ENCODE peak calls at places on chromosomes 2 and 18, in four cellular contexts. Z, B, I and C are unnamed samples.

GRCh38 chr2:211033765-211034164 is 477.4 kb downstream of the CPS1 start:
- DNase-seq in Z (no peak), I (no peak), B (no peak), C (peak; percentile 12)

GRCh38 chr2:238528953-238529781 is 102.4 kb downstream of the ASB1 start:
- DNase-seq in B (no peak), Z (peak; percentile 82), I (no peak), C (no peak)

GRCh38 chr2:45130758-45131157 is 121.5 kb upstream of the SIX2 start:
- DNase-seq in Z (no peak), I (no peak), B (no peak), C (peak; percentile 22)

GRCh38 chr18:36752929-36753865 is 75.6 kb downstream of the TPGS2 start:
- DNase-seq in I (peak; percentile 36), Z (peak; percentile 49), B (no peak), C (no peak)

GRCh38 chr2:57190007-57190406 is 856.6 kb upstream of the VRK2 start:
- DNase-seq in Z (no peak), I (no peak), B (no peak), C (no peak)

GRCh38 chr2:95270541-95271081 is 3.6 kb upstream of the PROM2 start:
- DNase-seq in B (no peak), I (no peak), Z (no peak), C (no peak)

GRCh38 chr2:62858231-62858832 is 152.8 kb downstream of the EHBP1 start:
- DNase-seq in I (peak; percentile 21), B (no peak), Z (no peak), C (no peak)

GRCh38 chr2:30503007-30503691 is 56.1 kb downstream of the LCLAT1 start:
- DNase-seq in Z (no peak), I (no peak), B (no peak), C (peak; percentile 12)

GRCh38 chr2:60075048-60075447 is 478.4 kb downstream of the BCL11A start:
- DNase-seq in Z (no peak), I (no peak), B (no peak), C (no peak)

GRCh38 chr18:42446195-42446594 is 491.2 kb downstream of the PIK3C3 start:
- DNase-seq in I (no peak), B (no peak), Z (no peak), C (peak; percentile 2)

GRCh38 chr2:134386321-134386720 is 132.4 kb downstream of the MGAT5 start:
- DNase-seq in B (no peak), Z (no peak), I (no peak), C (no peak)

GRCh38 chr2:134384131-134384530 is 130.3 kb downstream of the MGAT5 start:
- DNase-seq in B (no peak), I (no peak), Z (no peak), C (no peak)

GRCh38 chr2:134389331-134389835 is 135.5 kb downstream of the MGAT5 start:
- DNase-seq in I (no peak), B (no peak), Z (no peak), C (no peak)

GRCh38 chr2:134381141-134381540 is 127.3 kb downstream of the MGAT5 start:
- DNase-seq in I (no peak), B (no peak), Z (no peak), C (no peak)

DNA sequence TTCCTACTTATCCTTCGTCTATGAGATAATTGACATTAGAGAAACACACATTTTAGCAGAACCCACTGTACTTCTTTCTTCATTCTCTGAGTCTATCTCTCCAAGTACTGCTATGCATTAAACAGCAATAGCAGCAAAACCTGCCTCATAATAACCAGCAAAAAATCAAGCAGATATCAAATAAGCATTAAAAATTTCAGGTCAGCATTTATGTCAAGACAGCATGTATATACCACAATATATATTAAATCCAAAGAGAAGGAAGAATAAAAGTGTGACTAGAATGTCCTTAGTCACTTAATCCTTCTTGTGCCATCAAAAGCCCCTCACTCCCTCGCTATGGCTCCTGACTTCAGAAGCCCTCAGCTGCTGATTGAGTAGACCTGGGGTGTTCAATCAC is 131.3 kb downstream of the MGAT5 start:
- DNase-seq in Z (no peak), B (no peak), I (no peak), C (no peak)
- H3K27ac ChIP-seq in Z (no peak overlapping the region), B (no peak overlapping the region), I (no peak overlapping the region), C (no peak overlapping the region)

DNA sequence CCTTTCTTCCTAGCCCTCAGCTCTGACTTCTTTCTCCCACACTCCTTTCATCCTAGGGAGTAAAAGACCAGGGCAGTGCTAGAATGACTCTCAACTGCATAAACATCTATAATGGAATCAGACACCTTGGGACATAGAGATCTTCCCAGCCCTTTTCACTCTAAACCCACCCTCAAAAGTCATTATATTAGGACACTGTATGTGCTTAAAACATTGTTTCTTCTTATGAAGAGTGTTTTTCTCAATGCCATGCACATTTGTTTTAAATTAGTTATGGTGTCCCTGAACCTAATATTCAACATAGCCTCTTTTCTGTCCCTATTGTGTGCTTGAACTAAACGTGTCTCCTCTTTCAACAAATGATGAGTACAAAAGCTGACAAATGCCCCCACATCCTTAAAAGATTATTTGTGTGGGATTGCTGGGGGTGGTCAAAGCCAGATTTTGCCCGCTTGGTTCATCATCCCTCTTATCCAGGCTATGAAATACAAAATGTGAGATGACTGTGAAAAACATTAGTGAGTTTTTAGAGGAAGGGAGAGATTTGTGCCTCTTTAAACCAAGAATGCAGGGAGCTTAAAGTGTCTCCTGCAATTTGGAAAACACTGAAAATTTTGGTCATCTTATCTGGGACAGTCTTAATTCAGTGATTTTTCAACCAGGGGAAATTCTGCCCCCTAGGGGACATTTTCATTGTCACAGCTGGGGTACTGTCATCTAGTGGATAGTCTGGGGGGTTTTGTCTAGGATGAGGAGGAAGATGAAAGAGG is 29.0 kb downstream of the SERPINB5 start:
- DNase-seq in Z (peak; percentile 4), I (peak; percentile 43), B (no peak), C (peak; percentile 32)
- TF ChIP-seq FOS in Z (no peak), I (no peak), B (no peak), C (no peak)

DNA sequence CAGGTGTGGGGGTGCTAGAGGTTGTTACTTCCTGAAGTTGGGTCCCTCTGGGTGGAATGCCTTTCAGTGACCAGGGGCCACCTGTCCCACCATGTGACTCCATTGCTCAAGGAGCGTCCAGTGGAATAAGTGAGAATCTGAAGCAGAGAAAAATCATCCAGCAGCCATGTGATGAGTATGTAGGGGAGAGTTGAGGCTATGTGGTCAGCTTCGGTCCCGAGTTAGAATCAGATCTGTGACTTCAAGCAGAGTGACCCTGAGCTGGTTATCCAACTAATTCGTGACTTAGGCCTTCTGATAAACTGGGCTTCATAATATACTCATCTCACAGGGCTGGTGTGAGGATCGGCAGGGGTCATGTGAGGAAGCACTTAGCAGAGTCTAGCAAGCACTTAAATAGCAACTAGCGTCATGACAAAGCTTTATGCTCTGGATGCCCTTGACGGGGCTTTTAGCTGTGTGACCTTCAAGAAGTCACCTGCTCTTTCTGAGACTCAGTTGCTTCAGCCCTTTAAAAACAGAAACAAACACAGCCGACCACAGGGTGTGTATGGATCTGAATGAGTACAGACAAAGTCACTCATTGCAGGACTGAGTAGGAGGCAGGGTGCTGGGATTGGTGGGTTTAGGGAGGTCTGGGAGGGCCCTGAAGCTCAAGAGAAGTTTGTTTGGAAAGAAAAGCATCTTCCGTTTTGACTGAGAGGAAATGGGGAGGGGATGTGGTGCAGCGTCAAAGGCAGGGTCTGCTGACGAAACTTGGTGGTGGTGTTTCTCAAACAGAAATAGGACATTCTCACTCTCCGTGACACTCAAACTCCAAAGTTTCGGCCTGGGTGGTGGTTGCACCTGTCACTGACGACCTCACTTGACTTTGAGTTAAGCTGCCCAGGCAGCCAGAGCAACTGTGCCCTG is 264.0 kb upstream of the CXCR4 start:
- DNase-seq in Z (no peak), B (peak; percentile 85), I (no peak), C (no peak)
- H3K27ac ChIP-seq in Z (no peak overlapping the region), B (peak overlapping the region; percentile 45), I (no peak overlapping the region), C (no peak overlapping the region)

GRCh38 chr18:68056936-68057335 is 540.4 kb upstream of the DSEL start:
- DNase-seq in Z (peak; percentile 8), I (no peak), B (no peak), C (no peak)
- TF ChIP-seq FOS in Z (no peak), I (no peak), B (no peak), C (no peak)

GRCh38 chr18:44241041-44241440 is 439.6 kb upstream of the SETBP1 start:
- DNase-seq in I (no peak), Z (no peak), B (no peak), C (no peak)
- H3K27ac ChIP-seq in I (no peak overlapping the region), Z (no peak overlapping the region), B (no peak overlapping the region), C (no peak overlapping the region)

DNA sequence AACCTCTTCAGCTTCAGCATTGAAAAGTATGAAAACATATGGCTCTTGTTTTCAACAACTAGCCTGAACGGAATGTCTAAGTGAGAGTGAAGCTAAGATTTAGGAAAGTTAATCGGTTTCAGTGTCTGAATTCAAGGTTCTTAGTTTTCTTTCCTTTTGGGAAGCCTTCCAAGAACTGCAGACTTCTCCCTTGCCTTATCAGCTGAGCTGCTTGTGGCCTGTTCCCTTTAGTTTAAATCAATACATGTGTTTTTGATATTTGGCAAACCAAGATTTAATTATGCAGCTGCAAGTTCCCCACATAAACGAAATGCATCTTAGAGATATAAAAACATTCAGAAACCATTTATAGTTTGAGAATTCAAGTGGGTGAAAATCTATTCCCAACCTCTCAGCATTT is 274.3 kb upstream of the NRP2 start:
- DNase-seq in B (no peak), Z (peak; percentile 87), I (no peak), C (peak; percentile 79)
- TF ChIP-seq FOS in B (no peak), Z (no peak), I (no peak), C (no peak)